ENCODE peak calls at places on chromosomes 12 and 14, in ten cellular contexts. G is GM13977; O is GM12865; I is progenitor cell of endocrine pancreas; D is Right ventricle myocardium superior; X is GDM1; Q is D721Med; Z is IMR-90; Y is body of pancreas; B is activated CD8-positive, alpha-beta memory T cell treated with anti-CD3 and anti-CD28 coated beads, Interleukin-2, amount 50 U/mL, for 4 hours. E is an unnamed sample.

GRCh38 chr12:75960086-75960910 is 71.3 kb downstream of the PHLDA1 start:
- DNase-seq in I (peak), O (no peak), B (no peak), G (no peak), Q (no peak), Z (peak), X (no peak), Y (peak), D (no peak), E (peak)

GRCh38 chr14:50775357-50775756 is 55.6 kb downstream of the NIN start:
- DNase-seq in I (no peak), Y (no peak), D (no peak), Z (peak), X (no peak), B (no peak), Q (no peak), O (no peak), G (no peak), E (peak)

GRCh38 chr12:114221136-114221838 is 184.7 kb downstream of the TBX5 start:
- DNase-seq in Z (no peak), B (no peak), I (no peak), O (no peak), Q (no peak), X (no peak), D (peak), Y (no peak), G (no peak), E (no peak)

GRCh38 chr12:113152835-113153814 is 3.6 kb downstream of the CFAP73 start:
- DNase-seq in G (peak), B (peak), X (peak), Q (peak), I (peak), O (peak), Y (peak), D (peak), Z (peak), E (peak)

GRCh38 chr14:37637341-37637740 is 41.9 kb downstream of the TTC6 start:
- DNase-seq in O (no peak), X (no peak), G (no peak), Y (no peak), B (no peak), Q (no peak), D (no peak), Z (no peak), I (no peak), E (no peak)

GRCh38 chr12:106080111-106080732 is 58.5 kb downstream of the NUAK1 start:
- DNase-seq in D (no peak), Z (peak), O (no peak), I (no peak), B (no peak), Y (peak), G (no peak), Q (no peak), X (no peak), E (peak)

GRCh38 chr14:43539210-43539609 is 967.9 kb downstream of the FSCB start:
- DNase-seq in X (no peak), O (no peak), G (no peak), D (no peak), Y (peak), I (no peak), B (no peak), Z (peak), Q (no peak), E (no peak)

GRCh38 chr14:104924421-104925213 is at the start of gene PLD4:
- DNase-seq in G (peak), X (peak), I (no peak), Q (no peak), Z (no peak), Y (no peak), O (peak), B (no peak), D (peak), E (no peak)

GRCh38 chr12:114726092-114726710 is 42.2 kb upstream of the TBX3 start:
- DNase-seq in G (no peak), Z (no peak), D (peak), X (no peak), Y (no peak), I (no peak), O (no peak), Q (no peak), B (no peak), E (no peak)

GRCh38 chr12:120470150-120470817 is 736 bp upstream of the SRSF9 start:
- DNase-seq in O (peak), Z (peak), X (no peak), B (no peak), Y (no peak), Q (no peak), I (no peak), D (no peak), G (no peak), E (no peak)

GRCh38 chr14:62691613-62692489 is 353.4 kb downstream of the KCNH5 start:
- DNase-seq in D (no peak), B (no peak), Y (peak), G (no peak), Z (peak), O (no peak), I (no peak), X (no peak), Q (no peak), E (peak)

GRCh38 chr12:76272292-76272691 is 75.9 kb downstream of the BBS10 start:
- DNase-seq in Z (no peak), I (no peak), G (no peak), B (no peak), Y (no peak), X (no peak), O (no peak), D (no peak), Q (no peak), E (no peak)

GRCh38 chr14:104174051-104174450 is 35.7 kb downstream of the KIF26A start:
- DNase-seq in D (no peak), Y (no peak), B (no peak), Q (no peak), I (no peak), O (no peak), Z (no peak), X (no peak), G (no peak), E (no peak)

GRCh38 chr12:68175566-68176033 is 16.1 kb upstream of the IFNG start:
- DNase-seq in Z (no peak), Q (no peak), Y (no peak), D (no peak), I (no peak), B (peak), O (peak), G (peak), X (no peak), E (no peak)

GRCh38 chr12:53726946-53727309 is 324 bp downstream of the CALCOCO1 start:
- DNase-seq in D (no peak), X (no peak), B (no peak), O (no peak), G (no peak), I (no peak), Q (no peak), Z (peak), Y (no peak), E (no peak)

GRCh38 chr12:55817352-55818139 is at the start of the genes ORMDL2 and SARNP:
- DNase-seq in D (peak), Y (peak), O (peak), B (peak), G (peak), X (peak), Q (peak), I (peak), Z (peak), E (peak)

E was measured in HFFc6.